ENCODE peak calls at places on chromosome 19, in five cellular contexts. W, V, J, T and F are unnamed samples.

GRCh38 chr19:2587001-2587719 is 111.2 kb downstream of the GADD45B start:
- DNase-seq in W (peak; percentile 27), T (no peak), V (no peak), J (no peak), F (no peak)

GRCh38 chr19:18496167-18496979 is 25.5 kb downstream of the ELL start:
- DNase-seq in W (no peak), V (no peak), T (no peak), J (no peak), F (peak; percentile 32)

GRCh38 chr19:3289971-3290569 is 65.6 kb downstream of the CELF5 start:
- DNase-seq in V (no peak), J (no peak), W (no peak), T (no peak), F (no peak)

GRCh38 chr19:30656520-30657100 is 284.4 kb downstream of the ZNF536 start:
- DNase-seq in J (no peak), V (no peak), W (no peak), T (no peak), F (no peak)

GRCh38 chr19:2756921-2757881 is 17.4 kb upstream of the SLC39A3 start:
- DNase-seq in J (no peak), W (no peak), T (no peak), V (no peak), F (no peak)

GRCh38 chr19:38684078-38684861 is 36.8 kb downstream of the ACTN4 start:
- DNase-seq in V (peak; percentile 93), T (no peak), J (no peak), W (no peak), F (no peak)

GRCh38 chr19:30066781-30067759 is 125.0 kb downstream of the URI1 start:
- DNase-seq in V (no peak), T (no peak), W (no peak), J (no peak), F (no peak)

GRCh38 chr19:42286349-42287016 is 15.4 kb upstream of the PRR19 start:
- DNase-seq in T (no peak), J (no peak), W (no peak), V (no peak), F (no peak)

GRCh38 chr19:1855828-1856255 is 7.5 kb downstream of the KLF16 start:
- DNase-seq in V (no peak), W (no peak), J (no peak), T (no peak), F (no peak)

GRCh38 chr19:18639706-18640105 is 2.9 kb downstream of the KLHL26 start:
- DNase-seq in W (no peak), V (no peak), T (no peak), J (no peak), F (no peak)

GRCh38 chr19:8504171-8504570 is 1.7 kb upstream of the PRAM1 start:
- DNase-seq in V (no peak), T (no peak), W (no peak), J (no peak), F (no peak)

GRCh38 chr19:33868821-33869412 is 72.2 kb downstream of the KCTD15 start:
- DNase-seq in J (peak; percentile 59), W (peak; percentile 38), V (no peak), T (no peak), F (no peak)

GRCh38 chr19:3185482-3186376 is at the start of gene NCLN:
- DNase-seq in W (peak; percentile 93), J (peak; percentile 95), V (peak; percentile 91), T (peak; percentile 92), F (peak; percentile 90)

GRCh38 chr19:51123381-51124186 is 1.1 kb upstream of the SIGLEC9 start:
- DNase-seq in V (no peak), J (no peak), T (no peak), W (no peak), F (no peak)

GRCh38 chr19:32358311-32358710 is 12.9 kb downstream of the ZNF507 start:
- DNase-seq in V (no peak), J (no peak), T (no peak), W (no peak), F (no peak)

DNA sequence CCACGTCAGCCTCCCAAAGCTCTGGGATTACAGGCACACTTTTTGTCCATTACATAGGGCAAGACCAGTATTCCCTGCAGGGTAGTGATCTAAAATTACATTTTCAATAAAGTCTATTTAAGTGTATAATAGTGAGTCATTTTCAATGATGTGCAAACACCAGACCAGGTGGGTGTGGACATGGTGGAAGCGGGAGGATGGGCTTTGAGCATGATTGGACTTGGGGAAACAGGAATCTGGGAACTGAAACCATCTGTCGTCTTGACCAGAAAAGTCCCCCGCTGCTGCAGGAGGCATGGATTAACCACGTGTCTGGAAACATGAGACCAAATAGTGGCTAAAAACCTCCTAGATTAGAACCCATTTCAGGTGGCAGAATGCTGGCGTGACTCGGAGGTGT is 4.9 kb downstream of the FXYD3 start:
- DNase-seq in T (no peak), V (no peak), W (no peak), J (no peak), F (no peak)
- TF ChIP-seq ATF3 in T (no peak), V (no peak), W (no peak), J (no peak), F (no peak)

GRCh38 chr19:46470376-46470775 is 987 bp downstream of the PNMA8A start:
- DNase-seq in T (no peak), W (no peak), V (no peak), J (no peak), F (no peak)

GRCh38 chr19:46471778-46472543 is 598 bp upstream of the PNMA8A start:
- DNase-seq in W (no peak), T (no peak), V (no peak), J (no peak), F (no peak)

GRCh38 chr19:46471116-46471733 is at the start of gene PNMA8A:
- DNase-seq in V (no peak), J (peak; percentile 94), T (no peak), W (peak; percentile 95), F (no peak)

GRCh38 chr19:46474211-46474610 is 2.8 kb upstream of the PNMA8A start:
- DNase-seq in W (no peak), J (no peak), V (no peak), T (no peak), F (no peak)

DNA sequence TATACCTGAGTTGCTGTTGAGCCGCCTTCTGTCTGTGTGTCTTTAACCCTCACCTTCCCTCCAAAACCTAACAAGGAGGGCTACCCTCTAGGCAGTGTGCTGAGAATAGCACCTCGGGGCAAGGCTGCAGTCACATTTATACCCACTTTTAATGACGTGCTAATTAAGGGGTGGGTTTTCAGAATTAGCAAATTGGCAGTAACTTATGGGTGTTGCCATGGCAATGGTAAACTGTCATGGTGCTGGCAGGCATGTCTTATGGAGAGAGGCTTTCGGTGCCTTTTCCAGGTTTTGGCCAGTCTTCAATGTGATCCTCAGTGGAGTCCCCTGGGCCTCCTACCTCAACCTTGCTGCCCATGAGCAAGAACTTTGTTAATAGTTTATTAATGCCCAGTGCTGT is 1.2 kb upstream of the PNMA8A start:
- DNase-seq in J (no peak), T (no peak), W (no peak), V (no peak), F (no peak)
- TF ChIP-seq ATF3 in J (no peak), T (no peak), W (no peak), V (no peak), F (no peak)

DNA sequence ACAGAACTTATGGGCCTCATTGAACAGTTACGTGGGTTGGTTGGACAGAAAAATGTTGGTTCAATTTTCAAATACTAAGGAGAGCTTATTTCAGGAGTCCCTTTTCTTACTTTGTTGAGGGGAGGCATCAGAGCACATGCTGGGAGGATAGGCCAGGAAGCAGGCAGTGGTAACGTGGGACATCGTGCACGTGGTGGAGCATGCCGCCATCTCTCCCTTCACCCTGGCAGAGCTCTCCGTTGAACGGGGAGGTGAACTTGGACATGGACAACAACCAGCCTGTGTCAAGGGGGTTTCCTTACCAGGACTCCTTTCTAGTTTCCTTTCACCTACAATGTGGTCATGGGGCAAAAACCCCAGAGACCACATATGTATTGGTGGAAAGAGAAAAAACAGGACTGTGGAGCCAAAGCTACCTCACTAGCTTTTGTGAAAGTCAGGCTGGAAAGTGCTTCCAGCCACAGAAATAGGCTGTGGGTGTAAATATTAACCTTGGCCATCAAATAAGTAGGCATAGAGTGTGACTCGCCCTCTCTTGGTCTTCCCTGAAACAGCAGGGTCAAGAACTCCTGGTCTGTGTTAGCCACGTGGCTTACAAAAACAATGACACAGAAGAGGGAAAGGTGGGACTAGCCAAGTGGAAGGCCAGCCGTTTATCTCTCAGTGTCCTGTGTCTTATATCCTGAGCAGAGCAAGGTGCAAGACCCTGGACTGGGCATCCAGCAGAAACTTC is 14.4 kb downstream of the MICOS13 start:
- DNase-seq in T (peak; percentile 20), V (no peak), W (no peak), J (no peak), F (peak; percentile 69)
- TF ChIP-seq ATF3 in T (no peak), V (no peak), W (no peak), J (no peak), F (no peak)

GRCh38 chr19:47243776-47244547 is 12.4 kb upstream of the CCDC9 start:
- DNase-seq in W (peak; percentile 95), J (peak; percentile 99), V (peak; percentile 85), T (no peak), F (peak; percentile 92)
- TF ChIP-seq ATF3 in W (peak; percentile 60), J (peak; percentile 89), V (no peak), T (peak; percentile 2), F (peak; percentile 98)

DNA sequence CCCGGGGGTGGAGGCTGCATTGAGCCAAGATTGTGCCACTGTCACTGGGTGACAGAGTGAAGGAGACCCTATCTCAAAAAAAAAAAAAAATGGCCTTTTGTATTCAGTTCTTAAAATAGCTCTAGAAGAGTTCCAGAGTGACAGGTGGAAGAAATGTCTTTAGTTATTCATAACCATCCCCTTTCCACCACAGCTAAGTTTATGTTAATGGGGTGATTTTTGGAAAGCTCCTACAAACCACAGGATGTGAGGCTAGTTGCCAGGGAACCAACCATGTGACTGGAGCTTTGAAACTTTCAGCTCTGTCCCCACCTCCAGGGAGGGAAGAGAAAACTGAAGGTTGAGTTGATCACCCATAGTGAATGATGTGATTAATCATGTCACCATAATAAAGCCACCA is 6.9 kb downstream of the ZNF490 start:
- DNase-seq in W (no peak), J (no peak), V (no peak), T (peak; percentile 69), F (no peak)
- TF ChIP-seq ATF3 in W (no peak), J (no peak), V (no peak), T (no peak), F (no peak)

GRCh38 chr19:4711211-4711610 is 12.4 kb downstream of the DPP9 start:
- DNase-seq in J (no peak), W (no peak), T (no peak), V (no peak), F (no peak)
- TF ChIP-seq ATF3 in J (no peak), W (no peak), T (no peak), V (no peak), F (no peak)

GRCh38 chr19:11729586-11729985 is 9.2 kb downstream of the ZNF823 start:
- DNase-seq in J (no peak), W (no peak), V (no peak), T (no peak), F (no peak)
- TF ChIP-seq ATF3 in J (no peak), W (no peak), V (no peak), T (no peak), F (no peak)

GRCh38 chr19:16514383-16515019 is 18.3 kb downstream of the C19orf44 start:
- DNase-seq in W (peak; percentile 36), T (no peak), J (no peak), V (no peak), F (no peak)
- TF ChIP-seq ATF3 in W (no peak), T (no peak), J (no peak), V (no peak), F (no peak)